ENCODE peak calls at places on chromosome 9, in nine cellular contexts. One of them, this sample, is unnamed.

GRCh38 chr9:5453004-5453403 is 2.7 kb downstream of the CD274 start:
- DNase-seq in HuH-7: no peak
- DNase-seq in left lobe of liver: no peak
- DNase-seq in activated naive CD4-positive, alpha-beta T cell treated with anti-CD3 and anti-CD28 coated beads for 36 hours: no peak
- DNase-seq in amygdala: no peak
- DNase-seq in frontal cortex: no peak
- DNase-seq in pulmonary artery endothelial cell: no peak
- DNase-seq in naive thymus-derived CD8-positive, alpha-beta T cell: no peak
- DNase-seq in body of pancreas: no peak
- DNase-seq in this sample: no peak

GRCh38 chr9:128456613-128457061 is 831 bp downstream of the ODF2 start:
- DNase-seq in HuH-7: peak
- DNase-seq in pulmonary artery endothelial cell: peak
- DNase-seq in left lobe of liver: peak
- DNase-seq in frontal cortex: peak
- DNase-seq in body of pancreas: peak
- DNase-seq in activated naive CD4-positive, alpha-beta T cell treated with anti-CD3 and anti-CD28 coated beads for 36 hours: peak
- DNase-seq in amygdala: peak
- DNase-seq in naive thymus-derived CD8-positive, alpha-beta T cell: peak
- DNase-seq in this sample: no peak

GRCh38 chr9:137382444-137382727 is 40.6 kb downstream of the EXD3 start:
- DNase-seq in body of pancreas: no peak
- DNase-seq in left lobe of liver: no peak
- DNase-seq in frontal cortex: no peak
- DNase-seq in HuH-7: no peak
- DNase-seq in amygdala: no peak
- DNase-seq in activated naive CD4-positive, alpha-beta T cell treated with anti-CD3 and anti-CD28 coated beads for 36 hours: no peak
- DNase-seq in naive thymus-derived CD8-positive, alpha-beta T cell: no peak
- DNase-seq in pulmonary artery endothelial cell: no peak
- DNase-seq in this sample: no peak

GRCh38 chr9:125544988-125545651 is 161.9 kb downstream of the MAPKAP1 start:
- DNase-seq in frontal cortex: no peak
- DNase-seq in HuH-7: no peak
- DNase-seq in amygdala: no peak
- DNase-seq in body of pancreas: peak
- DNase-seq in activated naive CD4-positive, alpha-beta T cell treated with anti-CD3 and anti-CD28 coated beads for 36 hours: no peak
- DNase-seq in naive thymus-derived CD8-positive, alpha-beta T cell: no peak
- DNase-seq in left lobe of liver: no peak
- DNase-seq in pulmonary artery endothelial cell: no peak
- DNase-seq in this sample: no peak

GRCh38 chr9:15206949-15207696 is 99.9 kb downstream of the TTC39B start:
- DNase-seq in frontal cortex: no peak
- DNase-seq in pulmonary artery endothelial cell: no peak
- DNase-seq in body of pancreas: no peak
- DNase-seq in left lobe of liver: no peak
- DNase-seq in amygdala: no peak
- DNase-seq in HuH-7: no peak
- DNase-seq in activated naive CD4-positive, alpha-beta T cell treated with anti-CD3 and anti-CD28 coated beads for 36 hours: no peak
- DNase-seq in naive thymus-derived CD8-positive, alpha-beta T cell: no peak
- DNase-seq in this sample: no peak

GRCh38 chr9:14158911-14159310 is 155.0 kb downstream of the NFIB start:
- DNase-seq in frontal cortex: no peak
- DNase-seq in HuH-7: no peak
- DNase-seq in body of pancreas: no peak
- DNase-seq in activated naive CD4-positive, alpha-beta T cell treated with anti-CD3 and anti-CD28 coated beads for 36 hours: no peak
- DNase-seq in amygdala: no peak
- DNase-seq in left lobe of liver: no peak
- DNase-seq in naive thymus-derived CD8-positive, alpha-beta T cell: no peak
- DNase-seq in pulmonary artery endothelial cell: peak
- DNase-seq in this sample: no peak

GRCh38 chr9:71223953-71224538 is 102.6 kb upstream of the TRPM3 start:
- DNase-seq in activated naive CD4-positive, alpha-beta T cell treated with anti-CD3 and anti-CD28 coated beads for 36 hours: no peak
- DNase-seq in left lobe of liver: no peak
- DNase-seq in amygdala: no peak
- DNase-seq in naive thymus-derived CD8-positive, alpha-beta T cell: no peak
- DNase-seq in body of pancreas: no peak
- DNase-seq in frontal cortex: no peak
- DNase-seq in HuH-7: no peak
- DNase-seq in pulmonary artery endothelial cell: no peak
- DNase-seq in this sample: no peak

GRCh38 chr9:93115486-93115885 is 18.6 kb downstream of the NINJ1 start:
- DNase-seq in amygdala: no peak
- DNase-seq in naive thymus-derived CD8-positive, alpha-beta T cell: no peak
- DNase-seq in HuH-7: no peak
- DNase-seq in pulmonary artery endothelial cell: no peak
- DNase-seq in body of pancreas: no peak
- DNase-seq in frontal cortex: no peak
- DNase-seq in left lobe of liver: peak
- DNase-seq in activated naive CD4-positive, alpha-beta T cell treated with anti-CD3 and anti-CD28 coated beads for 36 hours: no peak
- DNase-seq in this sample: no peak

GRCh38 chr9:108889649-108890067 is 27.6 kb downstream of the ACTL7A start:
- DNase-seq in body of pancreas: no peak
- DNase-seq in HuH-7: peak
- DNase-seq in naive thymus-derived CD8-positive, alpha-beta T cell: no peak
- DNase-seq in activated naive CD4-positive, alpha-beta T cell treated with anti-CD3 and anti-CD28 coated beads for 36 hours: no peak
- DNase-seq in frontal cortex: no peak
- DNase-seq in pulmonary artery endothelial cell: no peak
- DNase-seq in left lobe of liver: no peak
- DNase-seq in amygdala: no peak
- DNase-seq in this sample: no peak

GRCh38 chr9:70411141-70411929 is 3.1 kb downstream of the KLF9 start:
- DNase-seq in body of pancreas: peak
- DNase-seq in left lobe of liver: peak
- DNase-seq in activated naive CD4-positive, alpha-beta T cell treated with anti-CD3 and anti-CD28 coated beads for 36 hours: peak
- DNase-seq in HuH-7: no peak
- DNase-seq in naive thymus-derived CD8-positive, alpha-beta T cell: peak
- DNase-seq in frontal cortex: peak
- DNase-seq in amygdala: no peak
- DNase-seq in pulmonary artery endothelial cell: no peak
- DNase-seq in this sample: no peak

GRCh38 chr9:731474-731873 is 110.0 kb upstream of the DMRT1 start:
- DNase-seq in pulmonary artery endothelial cell: no peak
- DNase-seq in naive thymus-derived CD8-positive, alpha-beta T cell: no peak
- DNase-seq in body of pancreas: no peak
- DNase-seq in HuH-7: no peak
- DNase-seq in activated naive CD4-positive, alpha-beta T cell treated with anti-CD3 and anti-CD28 coated beads for 36 hours: no peak
- DNase-seq in amygdala: no peak
- DNase-seq in frontal cortex: no peak
- DNase-seq in left lobe of liver: no peak
- DNase-seq in this sample: no peak

GRCh38 chr9:127500862-127501261 is 49.6 kb downstream of the LRSAM1 start:
- DNase-seq in frontal cortex: no peak
- DNase-seq in activated naive CD4-positive, alpha-beta T cell treated with anti-CD3 and anti-CD28 coated beads for 36 hours: no peak
- DNase-seq in HuH-7: no peak
- DNase-seq in body of pancreas: no peak
- DNase-seq in naive thymus-derived CD8-positive, alpha-beta T cell: no peak
- DNase-seq in pulmonary artery endothelial cell: no peak
- DNase-seq in amygdala: no peak
- DNase-seq in left lobe of liver: no peak
- DNase-seq in this sample: no peak

GRCh38 chr9:89791754-89792153 is 186.9 kb downstream of the GADD45G start:
- DNase-seq in amygdala: no peak
- DNase-seq in naive thymus-derived CD8-positive, alpha-beta T cell: no peak
- DNase-seq in activated naive CD4-positive, alpha-beta T cell treated with anti-CD3 and anti-CD28 coated beads for 36 hours: no peak
- DNase-seq in left lobe of liver: peak
- DNase-seq in frontal cortex: no peak
- DNase-seq in pulmonary artery endothelial cell: no peak
- DNase-seq in body of pancreas: no peak
- DNase-seq in HuH-7: no peak
- DNase-seq in this sample: no peak

GRCh38 chr9:86091477-86091876 is 7.9 kb downstream of the GOLM1 start:
- DNase-seq in body of pancreas: no peak
- DNase-seq in HuH-7: no peak
- DNase-seq in pulmonary artery endothelial cell: no peak
- DNase-seq in activated naive CD4-positive, alpha-beta T cell treated with anti-CD3 and anti-CD28 coated beads for 36 hours: no peak
- DNase-seq in amygdala: no peak
- DNase-seq in left lobe of liver: no peak
- DNase-seq in naive thymus-derived CD8-positive, alpha-beta T cell: no peak
- DNase-seq in frontal cortex: no peak
- DNase-seq in this sample: no peak

GRCh38 chr9:31608413-31608812 is 776.0 kb upstream of the ACO1 start:
- DNase-seq in left lobe of liver: no peak
- DNase-seq in HuH-7: no peak
- DNase-seq in body of pancreas: no peak
- DNase-seq in pulmonary artery endothelial cell: no peak
- DNase-seq in frontal cortex: no peak
- DNase-seq in naive thymus-derived CD8-positive, alpha-beta T cell: no peak
- DNase-seq in amygdala: no peak
- DNase-seq in activated naive CD4-positive, alpha-beta T cell treated with anti-CD3 and anti-CD28 coated beads for 36 hours: no peak
- DNase-seq in this sample: no peak

GRCh38 chr9:37919956-37920335 is 16.0 kb upstream of the SLC25A51 start:
- DNase-seq in frontal cortex: no peak
- DNase-seq in naive thymus-derived CD8-positive, alpha-beta T cell: no peak
- DNase-seq in HuH-7: no peak
- DNase-seq in amygdala: no peak
- DNase-seq in left lobe of liver: no peak
- DNase-seq in pulmonary artery endothelial cell: no peak
- DNase-seq in activated naive CD4-positive, alpha-beta T cell treated with anti-CD3 and anti-CD28 coated beads for 36 hours: no peak
- DNase-seq in body of pancreas: no peak
- DNase-seq in this sample: no peak

GRCh38 chr9:107465467-107466451 is 23.8 kb downstream of the KLF4 start:
- DNase-seq in body of pancreas: peak
- DNase-seq in pulmonary artery endothelial cell: no peak
- DNase-seq in HuH-7: peak
- DNase-seq in naive thymus-derived CD8-positive, alpha-beta T cell: no peak
- DNase-seq in left lobe of liver: peak
- DNase-seq in amygdala: no peak
- DNase-seq in activated naive CD4-positive, alpha-beta T cell treated with anti-CD3 and anti-CD28 coated beads for 36 hours: peak
- DNase-seq in frontal cortex: peak
- DNase-seq in this sample: no peak

GRCh38 chr9:38417003-38417965 is 7.0 kb downstream of the IGFBPL1 start:
- DNase-seq in activated naive CD4-positive, alpha-beta T cell treated with anti-CD3 and anti-CD28 coated beads for 36 hours: peak
- DNase-seq in left lobe of liver: no peak
- DNase-seq in amygdala: no peak
- DNase-seq in body of pancreas: no peak
- DNase-seq in HuH-7: peak
- DNase-seq in pulmonary artery endothelial cell: no peak
- DNase-seq in frontal cortex: no peak
- DNase-seq in naive thymus-derived CD8-positive, alpha-beta T cell: no peak
- DNase-seq in this sample: no peak

GRCh38 chr9:101618693-101619092 is 23.9 kb upstream of the PPP3R2 start:
- DNase-seq in amygdala: no peak
- DNase-seq in left lobe of liver: no peak
- DNase-seq in HuH-7: no peak
- DNase-seq in body of pancreas: no peak
- DNase-seq in naive thymus-derived CD8-positive, alpha-beta T cell: no peak
- DNase-seq in pulmonary artery endothelial cell: no peak
- DNase-seq in activated naive CD4-positive, alpha-beta T cell treated with anti-CD3 and anti-CD28 coated beads for 36 hours: no peak
- DNase-seq in frontal cortex: no peak
- DNase-seq in this sample: no peak

GRCh38 chr9:134062461-134063087 is 5.3 kb downstream of the BRD3 start:
- DNase-seq in activated naive CD4-positive, alpha-beta T cell treated with anti-CD3 and anti-CD28 coated beads for 36 hours: peak
- DNase-seq in HuH-7: no peak
- DNase-seq in body of pancreas: no peak
- DNase-seq in amygdala: no peak
- DNase-seq in naive thymus-derived CD8-positive, alpha-beta T cell: no peak
- DNase-seq in frontal cortex: no peak
- DNase-seq in pulmonary artery endothelial cell: no peak
- DNase-seq in left lobe of liver: no peak
- DNase-seq in this sample: no peak

GRCh38 chr9:130036099-130036498 is 6.9 kb downstream of the FNBP1 start:
- DNase-seq in frontal cortex: no peak
- DNase-seq in naive thymus-derived CD8-positive, alpha-beta T cell: no peak
- DNase-seq in HuH-7: no peak
- DNase-seq in amygdala: no peak
- DNase-seq in pulmonary artery endothelial cell: peak
- DNase-seq in body of pancreas: no peak
- DNase-seq in left lobe of liver: no peak
- DNase-seq in activated naive CD4-positive, alpha-beta T cell treated with anti-CD3 and anti-CD28 coated beads for 36 hours: no peak
- DNase-seq in this sample: no peak

GRCh38 chr9:110031511-110032173 is 176.3 kb downstream of the C9orf152 start:
- DNase-seq in HuH-7: no peak
- DNase-seq in frontal cortex: no peak
- DNase-seq in amygdala: no peak
- DNase-seq in activated naive CD4-positive, alpha-beta T cell treated with anti-CD3 and anti-CD28 coated beads for 36 hours: no peak
- DNase-seq in pulmonary artery endothelial cell: peak
- DNase-seq in naive thymus-derived CD8-positive, alpha-beta T cell: no peak
- DNase-seq in left lobe of liver: no peak
- DNase-seq in body of pancreas: no peak
- DNase-seq in this sample: no peak

GRCh38 chr9:105039180-105039799 is 111.3 kb upstream of the ABCA1 start:
- DNase-seq in pulmonary artery endothelial cell: no peak
- DNase-seq in body of pancreas: no peak
- DNase-seq in HuH-7: no peak
- DNase-seq in frontal cortex: no peak
- DNase-seq in left lobe of liver: no peak
- DNase-seq in amygdala: no peak
- DNase-seq in naive thymus-derived CD8-positive, alpha-beta T cell: no peak
- DNase-seq in activated naive CD4-positive, alpha-beta T cell treated with anti-CD3 and anti-CD28 coated beads for 36 hours: no peak
- DNase-seq in this sample: no peak

GRCh38 chr9:110116543-110116885 is 91.4 kb downstream of the C9orf152 start:
- DNase-seq in pulmonary artery endothelial cell: no peak
- DNase-seq in activated naive CD4-positive, alpha-beta T cell treated with anti-CD3 and anti-CD28 coated beads for 36 hours: no peak
- DNase-seq in naive thymus-derived CD8-positive, alpha-beta T cell: no peak
- DNase-seq in body of pancreas: no peak
- DNase-seq in HuH-7: no peak
- DNase-seq in left lobe of liver: no peak
- DNase-seq in frontal cortex: no peak
- DNase-seq in amygdala: no peak
- DNase-seq in this sample: no peak

GRCh38 chr9:72726951-72727350 is 205.5 kb downstream of the TMC1 start:
- DNase-seq in body of pancreas: no peak
- DNase-seq in HuH-7: no peak
- DNase-seq in activated naive CD4-positive, alpha-beta T cell treated with anti-CD3 and anti-CD28 coated beads for 36 hours: no peak
- DNase-seq in pulmonary artery endothelial cell: no peak
- DNase-seq in naive thymus-derived CD8-positive, alpha-beta T cell: no peak
- DNase-seq in amygdala: no peak
- DNase-seq in left lobe of liver: no peak
- DNase-seq in frontal cortex: no peak
- DNase-seq in this sample: no peak